ENCODE peak calls at places on chromosomes 16 and 17, in nine cellular contexts. A is brain microvascular endothelial cell, B is EL, D is EH, P is HS-5, E is HT1080, Z is activated T-cell treated with anti-CD3 and anti-CD28 coated beads for 1 hour, X is left lung, F is cardiac fibroblast. C is an unnamed sample.
A peak's percentile ranks its signal among the peaks of the same experiment; 100 is the strongest.

GRCh38 chr16:63447121-63447520 is 1410.9 kb upstream of the CDH8 start:
- DNase-seq in B (no peak), F (no peak), E (no peak), X (no peak), Z (no peak), D (no peak), P (no peak), A (no peak), C (no peak)

GRCh38 chr17:17131876-17132275 is 74.3 kb downstream of the PLD6 start:
- DNase-seq in B (no peak), E (no peak), A (no peak), X (peak; percentile 41), Z (no peak), D (no peak), F (no peak), P (no peak), C (no peak)

GRCh38 chr16:51592013-51592501 is 441.0 kb upstream of the SALL1 start:
- DNase-seq in X (no peak), D (no peak), A (no peak), P (no peak), F (no peak), Z (no peak), E (no peak), B (no peak), C (no peak)

GRCh38 chr17:13158511-13159240 is 140.8 kb upstream of the ELAC2 start:
- DNase-seq in Z (no peak), X (no peak), B (peak; percentile 16), F (no peak), P (no peak), D (peak; percentile 7), A (no peak), E (no peak), C (no peak)

GRCh38 chr16:78220571-78220970 is 121.1 kb downstream of the WWOX start:
- DNase-seq in X (no peak), P (no peak), A (no peak), B (no peak), D (no peak), F (no peak), Z (no peak), E (no peak), C (no peak)

GRCh38 chr17:5364156-5364555 is 55.3 kb downstream of the NUP88 start:
- DNase-seq in F (peak; percentile 76), X (no peak), D (peak; percentile 67), P (no peak), B (peak; percentile 55), E (peak; percentile 11), A (no peak), Z (no peak), C (no peak)

GRCh38 chr16:88077328-88078108 is 126.3 kb downstream of the BANP start:
- DNase-seq in A (no peak), D (no peak), E (no peak), Z (no peak), F (no peak), B (no peak), P (no peak), X (peak; percentile 67), C (no peak)

GRCh38 chr16:27505297-27506236 is 44.1 kb downstream of the GTF3C1 start:
- DNase-seq in P (no peak), Z (no peak), B (no peak), A (no peak), E (no peak), D (peak; percentile 22), X (no peak), F (no peak), C (no peak)

GRCh38 chr16:61544165-61544564 is 492.1 kb downstream of the CDH8 start:
- DNase-seq in F (no peak), P (no peak), A (no peak), E (no peak), Z (no peak), B (no peak), D (no peak), X (no peak), C (no peak)

GRCh38 chr17:16932611-16933010 is 39.3 kb downstream of the TNFRSF13B start:
- DNase-seq in F (no peak), A (no peak), B (no peak), Z (no peak), E (no peak), X (peak; percentile 43), P (no peak), D (no peak), C (peak; percentile 7)

GRCh38 chr16:56354746-56355145 is 70.6 kb downstream of the AMFR start:
- DNase-seq in D (no peak), E (no peak), F (no peak), A (no peak), P (no peak), X (peak; percentile 54), B (no peak), Z (no peak), C (no peak)

GRCh38 chr17:66956941-66957340 is 7.6 kb upstream of the CACNG4 start:
- DNase-seq in P (no peak), A (no peak), D (no peak), Z (no peak), X (no peak), F (no peak), E (no peak), B (no peak), C (no peak)

GRCh38 chr17:9350083-9350482 is 225.5 kb downstream of the STX8 start:
- DNase-seq in X (no peak), D (peak; percentile 94), A (peak; percentile 94), E (peak; percentile 87), B (peak; percentile 96), F (peak; percentile 98), Z (no peak), P (peak; percentile 98), C (no peak)

GRCh38 chr17:11996722-11997146 is 541 bp downstream of the ZNF18 start:
- DNase-seq in X (no peak), D (no peak), B (no peak), A (peak; percentile 14), Z (no peak), E (no peak), F (peak; percentile 50), P (peak; percentile 29), C (no peak)

GRCh38 chr16:89360760-89361435 is 129.5 kb downstream of the ANKRD11 start:
- DNase-seq in P (no peak), X (peak; percentile 85), F (no peak), A (no peak), Z (peak; percentile 59), B (no peak), D (no peak), E (no peak), C (peak; percentile 68)

C was measured in naive thymus-derived CD8-positive, alpha-beta T cell.